ENCODE peak calls at places on chromosomes 11 and 22, in six cellular contexts. N, S, Y, I, D and Z are unnamed samples.
A peak's percentile ranks its signal among the peaks of the same experiment; 100 is the strongest.

GRCh38 chr11:75929706-75930105 is 114.7 kb downstream of the UVRAG start:
- DNase-seq in S (no peak), N (no peak), I (no peak), D (no peak), Y (no peak), Z (no peak)

GRCh38 chr11:28146123-28146751 is 38.0 kb downstream of the METTL15 start:
- DNase-seq in N (no peak), Y (no peak), S (no peak), I (no peak), D (peak; percentile 92), Z (no peak)

GRCh38 chr11:2574553-2575535 is 125.0 kb downstream of the KCNQ1OT1 start:
- DNase-seq in Y (no peak), N (no peak), I (no peak), S (no peak), D (no peak), Z (peak; percentile 32)

GRCh38 chr11:113457784-113458183 is 17.4 kb downstream of the DRD2 start:
- DNase-seq in Y (no peak), S (peak; percentile 59), N (no peak), I (no peak), D (no peak), Z (no peak)

GRCh38 chr11:126433989-126434949 is 78.8 kb downstream of the ST3GAL4 start:
- DNase-seq in N (no peak), D (no peak), S (no peak), I (no peak), Y (no peak), Z (no peak)

GRCh38 chr11:134223066-134223465 is 701 bp downstream of the NCAPD3 start:
- DNase-seq in Y (no peak), S (no peak), D (no peak), I (no peak), N (no peak), Z (no peak)

GRCh38 chr11:1008001-1008400 is 28.5 kb downstream of the MUC6 start:
- DNase-seq in N (no peak), S (no peak), I (no peak), Y (no peak), D (no peak), Z (no peak)

GRCh38 chr11:11320820-11321219 is 32.2 kb downstream of the CSNK2A3 start:
- DNase-seq in D (no peak), I (no peak), N (no peak), Y (no peak), S (no peak), Z (no peak)

GRCh38 chr11:132158696-132159095 is 788.3 kb downstream of the NTM start:
- DNase-seq in Y (no peak), S (no peak), D (peak; percentile 40), I (no peak), N (no peak), Z (no peak)

GRCh38 chr22:48496987-48497650 is 1330.6 kb downstream of the BRD1 start:
- DNase-seq in N (no peak), I (no peak), Y (no peak), D (no peak), S (peak; percentile 78), Z (no peak)

GRCh38 chr11:12803086-12803826 is 129.0 kb downstream of the TEAD1 start:
- DNase-seq in I (no peak), D (peak; percentile 81), N (no peak), S (no peak), Y (no peak), Z (no peak)

GRCh38 chr11:73384871-73385692 is 8.9 kb downstream of the RELT start:
- DNase-seq in S (no peak), Y (no peak), N (no peak), I (peak; percentile 65), D (no peak), Z (no peak)

GRCh38 chr11:57325735-57326048 is 940 bp upstream of the TNKS1BP1 start:
- DNase-seq in I (peak; percentile 40), Y (no peak), N (no peak), S (no peak), D (no peak), Z (no peak)

GRCh38 chr11:709109-709997 is 3.3 kb downstream of the EPS8L2 start:
- DNase-seq in I (no peak), S (no peak), N (no peak), D (no peak), Y (no peak), Z (no peak)

GRCh38 chr22:46050451-46050845 is 73.5 kb upstream of the WNT7B start:
- DNase-seq in S (no peak), Y (no peak), N (peak; percentile 21), D (no peak), I (no peak), Z (no peak)

GRCh38 chr11:123195182-123196059 is at the start of gene CLMP:
- DNase-seq in I (peak; percentile 26), D (peak; percentile 82), S (peak; percentile 74), Y (peak; percentile 39), N (peak; percentile 78), Z (peak; percentile 71)

GRCh38 chr22:43287441-43287840 is 55.7 kb downstream of the SCUBE1 start:
- DNase-seq in Y (no peak), I (no peak), D (no peak), N (no peak), S (no peak), Z (no peak)

GRCh38 chr11:97621282-97621681 is 1231.5 kb downstream of the JRKL start:
- DNase-seq in D (no peak), I (no peak), N (no peak), S (no peak), Y (no peak), Z (no peak)

GRCh38 chr11:130522284-130522961 is 74.0 kb downstream of the ADAMTS15 start:
- DNase-seq in N (peak; percentile 92), D (peak; percentile 97), Y (no peak), S (peak; percentile 92), I (peak; percentile 90), Z (peak; percentile 79)

GRCh38 chr11:70481625-70482528 is 83.5 kb downstream of the CTTN start:
- DNase-seq in D (peak; percentile 63), Y (no peak), N (no peak), S (no peak), I (peak; percentile 25), Z (peak; percentile 73)